ENCODE peak calls at places on chromosome 19, in seven cellular contexts. One of them, this sample, is unnamed.

GRCh38 chr19:11236324-11237301 is 2.8 kb upstream of the ANGPTL8 start:
- DNase-seq in K562: no peak
- DNase-seq in Peyer's patch: no peak
- DNase-seq in RWPE2: no peak
- DNase-seq in heart right ventricle: no peak
- DNase-seq in IMR-90: no peak
- DNase-seq in upper lobe of left lung: no peak
- DNase-seq in this sample: no peak

GRCh38 chr19:58571575-58571947 is 1.6 kb downstream of the MZF1 start:
- DNase-seq in IMR-90: no peak
- DNase-seq in Peyer's patch: peak
- DNase-seq in RWPE2: no peak
- DNase-seq in K562: no peak
- DNase-seq in heart right ventricle: peak
- DNase-seq in upper lobe of left lung: no peak
- DNase-seq in this sample: no peak

GRCh38 chr19:37412700-37413099 is 41.8 kb downstream of the ZNF527 start:
- DNase-seq in Peyer's patch: no peak
- DNase-seq in upper lobe of left lung: no peak
- DNase-seq in K562: no peak
- DNase-seq in heart right ventricle: no peak
- DNase-seq in IMR-90: no peak
- DNase-seq in RWPE2: no peak
- DNase-seq in this sample: no peak

GRCh38 chr19:51607920-51608562 is 22.2 kb downstream of the SIGLEC5 start:
- DNase-seq in RWPE2: no peak
- DNase-seq in IMR-90: peak
- DNase-seq in Peyer's patch: peak
- DNase-seq in K562: peak
- DNase-seq in upper lobe of left lung: peak
- DNase-seq in heart right ventricle: peak
- DNase-seq in this sample: peak

GRCh38 chr19:41226053-41226873 is 7.2 kb downstream of the AXL start:
- DNase-seq in Peyer's patch: peak
- DNase-seq in K562: peak
- DNase-seq in IMR-90: peak
- DNase-seq in heart right ventricle: peak
- DNase-seq in upper lobe of left lung: peak
- DNase-seq in RWPE2: peak
- DNase-seq in this sample: peak

GRCh38 chr19:39974377-39975155 is 3.6 kb downstream of the PSMC4 start:
- DNase-seq in IMR-90: no peak
- DNase-seq in heart right ventricle: no peak
- DNase-seq in K562: no peak
- DNase-seq in upper lobe of left lung: peak
- DNase-seq in RWPE2: no peak
- DNase-seq in Peyer's patch: no peak
- DNase-seq in this sample: no peak

GRCh38 chr19:33245948-33246728 is 20.5 kb upstream of the SLC7A10 start:
- DNase-seq in heart right ventricle: no peak
- DNase-seq in upper lobe of left lung: no peak
- DNase-seq in K562: peak
- DNase-seq in IMR-90: no peak
- DNase-seq in Peyer's patch: no peak
- DNase-seq in RWPE2: no peak
- DNase-seq in this sample: peak

GRCh38 chr19:38457202-38457601 is 23.7 kb downstream of the RYR1 start:
- DNase-seq in RWPE2: no peak
- DNase-seq in IMR-90: no peak
- DNase-seq in upper lobe of left lung: no peak
- DNase-seq in Peyer's patch: no peak
- DNase-seq in heart right ventricle: no peak
- DNase-seq in K562: no peak
- DNase-seq in this sample: no peak

GRCh38 chr19:38303517-38304351 is at the start of gene C19orf33:
- DNase-seq in IMR-90: no peak
- DNase-seq in heart right ventricle: peak
- DNase-seq in upper lobe of left lung: peak
- DNase-seq in K562: no peak
- DNase-seq in Peyer's patch: peak
- DNase-seq in RWPE2: peak
- DNase-seq in this sample: no peak

GRCh38 chr19:35557539-35558399 is 5.7 kb downstream of the ATP4A start:
- DNase-seq in IMR-90: peak
- DNase-seq in K562: peak
- DNase-seq in heart right ventricle: peak
- DNase-seq in RWPE2: peak
- DNase-seq in Peyer's patch: peak
- DNase-seq in upper lobe of left lung: peak
- DNase-seq in this sample: peak

GRCh38 chr19:43778651-43779050 is 2.1 kb downstream of the KCNN4 start:
- DNase-seq in IMR-90: no peak
- DNase-seq in K562: no peak
- DNase-seq in Peyer's patch: no peak
- DNase-seq in heart right ventricle: no peak
- DNase-seq in RWPE2: no peak
- DNase-seq in upper lobe of left lung: no peak
- DNase-seq in this sample: no peak

GRCh38 chr19:1651061-1651547 is 1.3 kb downstream of the TCF3 start:
- DNase-seq in heart right ventricle: no peak
- DNase-seq in Peyer's patch: peak
- DNase-seq in RWPE2: no peak
- DNase-seq in K562: peak
- DNase-seq in IMR-90: peak
- DNase-seq in upper lobe of left lung: peak
- DNase-seq in this sample: peak

GRCh38 chr19:58037927-58038687 is 4.3 kb downstream of the ZSCAN1 start:
- DNase-seq in heart right ventricle: no peak
- DNase-seq in RWPE2: no peak
- DNase-seq in Peyer's patch: no peak
- DNase-seq in upper lobe of left lung: peak
- DNase-seq in IMR-90: no peak
- DNase-seq in K562: no peak
- DNase-seq in this sample: peak

GRCh38 chr19:771332-771785 is 20.4 kb downstream of the MISP start:
- DNase-seq in upper lobe of left lung: no peak
- DNase-seq in RWPE2: no peak
- DNase-seq in Peyer's patch: no peak
- DNase-seq in IMR-90: peak
- DNase-seq in heart right ventricle: no peak
- DNase-seq in K562: peak
- DNase-seq in this sample: peak

GRCh38 chr19:55304279-55304978 is 20.6 kb downstream of the BRSK1 start:
- DNase-seq in IMR-90: no peak
- DNase-seq in heart right ventricle: no peak
- DNase-seq in K562: peak
- DNase-seq in RWPE2: no peak
- DNase-seq in upper lobe of left lung: peak
- DNase-seq in Peyer's patch: peak
- DNase-seq in this sample: peak

GRCh38 chr19:51093510-51094345 is 11.0 kb upstream of the KLK14 start:
- DNase-seq in IMR-90: no peak
- DNase-seq in K562: no peak
- DNase-seq in Peyer's patch: no peak
- DNase-seq in heart right ventricle: no peak
- DNase-seq in upper lobe of left lung: no peak
- DNase-seq in RWPE2: no peak
- DNase-seq in this sample: no peak

GRCh38 chr19:34904846-34905527 is 21.7 kb upstream of the ZNF30 start:
- DNase-seq in heart right ventricle: no peak
- DNase-seq in upper lobe of left lung: peak
- DNase-seq in Peyer's patch: no peak
- DNase-seq in K562: no peak
- DNase-seq in RWPE2: no peak
- DNase-seq in IMR-90: no peak
- DNase-seq in this sample: no peak

GRCh38 chr19:50669319-50670101 is 20.3 kb downstream of the C19orf81 start:
- DNase-seq in RWPE2: no peak
- DNase-seq in Peyer's patch: peak
- DNase-seq in upper lobe of left lung: no peak
- DNase-seq in heart right ventricle: no peak
- DNase-seq in IMR-90: peak
- DNase-seq in K562: peak
- DNase-seq in this sample: peak

GRCh38 chr19:51294977-51295375 is 16.5 kb upstream of the IGLON5 start:
- DNase-seq in RWPE2: no peak
- DNase-seq in Peyer's patch: no peak
- DNase-seq in upper lobe of left lung: peak
- DNase-seq in K562: no peak
- DNase-seq in IMR-90: no peak
- DNase-seq in heart right ventricle: no peak
- DNase-seq in this sample: no peak

GRCh38 chr19:37370880-37371661 is at the start of gene ZNF527:
- DNase-seq in IMR-90: peak
- DNase-seq in K562: peak
- DNase-seq in Peyer's patch: peak
- DNase-seq in upper lobe of left lung: peak
- DNase-seq in heart right ventricle: peak
- DNase-seq in RWPE2: peak
- DNase-seq in this sample: peak

GRCh38 chr19:28297036-28297435 is 915.9 kb downstream of the UQCRFS1 start:
- DNase-seq in heart right ventricle: no peak
- DNase-seq in upper lobe of left lung: no peak
- DNase-seq in RWPE2: no peak
- DNase-seq in K562: no peak
- DNase-seq in IMR-90: no peak
- DNase-seq in Peyer's patch: no peak
- DNase-seq in this sample: no peak

GRCh38 chr19:49952475-49952829 is 8.5 kb downstream of the SIGLEC11 start:
- DNase-seq in upper lobe of left lung: no peak
- DNase-seq in K562: no peak
- DNase-seq in Peyer's patch: no peak
- DNase-seq in heart right ventricle: no peak
- DNase-seq in RWPE2: no peak
- DNase-seq in IMR-90: no peak
- DNase-seq in this sample: no peak

GRCh38 chr19:33722456-33723239 is 74.0 kb upstream of the KCTD15 start:
- DNase-seq in IMR-90: no peak
- DNase-seq in upper lobe of left lung: no peak
- DNase-seq in Peyer's patch: no peak
- DNase-seq in K562: no peak
- DNase-seq in heart right ventricle: no peak
- DNase-seq in RWPE2: no peak
- DNase-seq in this sample: peak

GRCh38 chr19:29263305-29264080 is 50.5 kb upstream of the UQCRFS1 start:
- DNase-seq in RWPE2: no peak
- DNase-seq in IMR-90: peak
- DNase-seq in upper lobe of left lung: no peak
- DNase-seq in Peyer's patch: peak
- DNase-seq in heart right ventricle: peak
- DNase-seq in K562: peak
- DNase-seq in this sample: peak

GRCh38 chr19:48806818-48807589 is 3.8 kb downstream of the BCAT2 start:
- DNase-seq in Peyer's patch: peak
- DNase-seq in K562: peak
- DNase-seq in RWPE2: no peak
- DNase-seq in upper lobe of left lung: peak
- DNase-seq in IMR-90: peak
- DNase-seq in heart right ventricle: no peak
- DNase-seq in this sample: peak

GRCh38 chr19:52778811-52779210 is 7.8 kb downstream of the ZNF600 start:
- DNase-seq in RWPE2: no peak
- DNase-seq in upper lobe of left lung: no peak
- DNase-seq in heart right ventricle: no peak
- DNase-seq in K562: no peak
- DNase-seq in Peyer's patch: no peak
- DNase-seq in IMR-90: peak
- DNase-seq in this sample: no peak

GRCh38 chr19:47221890-47222289 is 9.1 kb downstream of the BBC3 start:
- DNase-seq in K562: no peak
- DNase-seq in IMR-90: no peak
- DNase-seq in upper lobe of left lung: no peak
- DNase-seq in RWPE2: no peak
- DNase-seq in heart right ventricle: no peak
- DNase-seq in Peyer's patch: no peak
- DNase-seq in this sample: no peak
- H3K27ac ChIP-seq in K562: no peak
- H3K27ac ChIP-seq in IMR-90: no peak
- H3K27ac ChIP-seq in upper lobe of left lung: no peak
- H3K27ac ChIP-seq in RWPE2: no peak
- H3K27ac ChIP-seq in heart right ventricle: no peak
- H3K27ac ChIP-seq in Peyer's patch: no peak
- H3K27ac ChIP-seq in this sample: no peak

GRCh38 chr19:18853755-18854427 is 22.1 kb downstream of the UPF1 start:
- DNase-seq in K562: no peak
- DNase-seq in heart right ventricle: no peak
- DNase-seq in upper lobe of left lung: peak
- DNase-seq in RWPE2: peak
- DNase-seq in IMR-90: no peak
- DNase-seq in Peyer's patch: no peak
- DNase-seq in this sample: no peak
- TF ChIP-seq CTCF in K562: peak
- TF ChIP-seq CTCF in heart right ventricle: no peak
- TF ChIP-seq CTCF in upper lobe of left lung: no peak
- TF ChIP-seq CTCF in RWPE2: no peak
- TF ChIP-seq CTCF in IMR-90: no peak
- TF ChIP-seq CTCF in Peyer's patch: no peak
- TF ChIP-seq CTCF in this sample: no peak

DNA sequence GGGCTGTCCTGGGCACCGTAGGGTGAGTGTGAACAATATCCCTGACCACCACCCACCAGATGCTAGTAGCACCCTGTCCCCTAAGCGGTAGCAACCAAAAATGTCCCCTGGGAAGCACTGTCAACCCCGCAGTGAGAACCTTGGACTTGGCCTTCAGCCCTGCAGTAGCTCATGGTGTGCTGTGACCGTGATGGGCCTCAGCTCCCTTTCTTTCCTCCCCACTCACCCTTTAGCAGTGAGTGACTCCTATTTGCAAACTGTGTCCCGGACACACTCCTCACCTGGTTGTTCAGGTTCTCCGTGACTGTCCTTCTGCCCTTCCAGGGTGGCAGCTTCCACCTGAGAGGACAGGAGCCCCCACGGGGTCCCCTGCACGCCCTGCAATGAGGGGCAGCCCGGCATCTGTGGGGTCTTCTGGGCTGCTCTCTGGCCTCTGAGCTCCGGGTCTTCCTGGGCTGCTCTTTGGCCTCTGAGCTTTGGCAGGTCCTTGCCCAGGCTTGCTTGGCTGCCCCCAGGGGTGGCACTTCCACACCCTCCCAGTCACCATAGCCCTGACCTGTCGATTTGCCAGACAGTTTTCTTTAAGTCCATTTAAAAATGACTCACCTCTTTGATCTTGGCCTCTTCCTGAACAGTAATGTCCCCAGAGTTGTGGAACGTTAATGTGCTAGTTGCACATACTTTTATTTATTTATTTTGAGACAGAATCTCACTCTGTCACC is 3.8 kb downstream of the KDM4B start:
- DNase-seq in IMR-90: peak
- DNase-seq in upper lobe of left lung: no peak
- DNase-seq in Peyer's patch: no peak
- DNase-seq in RWPE2: no peak
- DNase-seq in heart right ventricle: no peak
- DNase-seq in K562: no peak
- DNase-seq in this sample: no peak
- H3K27ac ChIP-seq in IMR-90: peak
- H3K27ac ChIP-seq in upper lobe of left lung: no peak
- H3K27ac ChIP-seq in Peyer's patch: no peak
- H3K27ac ChIP-seq in RWPE2: peak
- H3K27ac ChIP-seq in heart right ventricle: no peak
- H3K27ac ChIP-seq in K562: no peak
- H3K27ac ChIP-seq in this sample: no peak

GRCh38 chr19:31461814-31462539 is 112.7 kb upstream of the TSHZ3 start:
- DNase-seq in RWPE2: no peak
- DNase-seq in upper lobe of left lung: no peak
- DNase-seq in K562: no peak
- DNase-seq in heart right ventricle: no peak
- DNase-seq in Peyer's patch: no peak
- DNase-seq in IMR-90: no peak
- DNase-seq in this sample: no peak
- TF ChIP-seq CTCF in RWPE2: peak
- TF ChIP-seq CTCF in upper lobe of left lung: no peak
- TF ChIP-seq CTCF in K562: no peak
- TF ChIP-seq CTCF in heart right ventricle: no peak
- TF ChIP-seq CTCF in Peyer's patch: no peak
- TF ChIP-seq CTCF in IMR-90: no peak
- TF ChIP-seq CTCF in this sample: peak